ENCODE peak calls at places on chromosome 14, in ten cellular contexts. P, J, W, V, S, B, Q, T, I and D are unnamed samples. For H3K4me1, the result is how much of the 10 kb centered on the place peaks cover.

GRCh38 chr14:24943024-24943423 is 106.9 kb downstream of the STXBP6 start:
- DNase-seq in W (peak), I (no peak), B (no peak), Q (no peak), S (no peak), J (no peak), T (peak), V (no peak), P (peak), D (peak)

GRCh38 chr14:68297871-68298468 is 478.4 kb downstream of the RAD51B start:
- DNase-seq in P (no peak), B (no peak), T (peak), Q (no peak), I (no peak), V (no peak), W (peak), S (no peak), J (no peak), D (no peak)

GRCh38 chr14:30221546-30221945 is 293.9 kb upstream of the PRKD1 start:
- DNase-seq in J (no peak), Q (no peak), W (no peak), B (no peak), I (no peak), T (no peak), P (no peak), V (no peak), S (no peak), D (no peak)

GRCh38 chr14:77654001-77654431 is 37.6 kb upstream of the SPTLC2 start:
- DNase-seq in T (peak), S (no peak), Q (no peak), P (no peak), J (no peak), V (no peak), W (no peak), I (no peak), B (no peak), D (no peak)

GRCh38 chr14:92886337-92886736 is 36.6 kb upstream of the CHGA start:
- DNase-seq in I (no peak), T (no peak), S (no peak), J (no peak), Q (no peak), B (no peak), V (no peak), W (no peak), P (no peak), D (no peak)

GRCh38 chr14:88535149-88535548 is 19.7 kb downstream of the PTPN21 start:
- DNase-seq in Q (peak), V (no peak), S (no peak), J (no peak), T (no peak), I (no peak), B (no peak), W (peak), P (no peak), D (no peak)

GRCh38 chr14:92914087-92914656 is 8.8 kb upstream of the CHGA start:
- DNase-seq in Q (no peak), W (peak), T (peak), I (no peak), P (no peak), J (no peak), B (peak), S (peak), V (no peak), D (no peak)

GRCh38 chr14:106308839-106309389 is 782.5 kb downstream of the TMEM121 start:
- DNase-seq in J (no peak), W (peak), S (peak), B (peak), V (peak), T (peak), P (no peak), Q (no peak), I (no peak), D (no peak)

GRCh38 chr14:100585448-100586152 is 1.6 kb downstream of the BEGAIN start:
- DNase-seq in S (no peak), P (peak), B (no peak), T (no peak), Q (no peak), W (no peak), J (no peak), I (peak), V (no peak), D (peak)

GRCh38 chr14:44895716-44896115 is 66.0 kb downstream of the KLHL28 start:
- DNase-seq in J (no peak), B (no peak), W (peak), P (no peak), Q (no peak), S (no peak), V (no peak), I (no peak), T (no peak), D (no peak)

GRCh38 chr14:90557516-90557915 is 160.7 kb downstream of the CALM1 start:
- DNase-seq in J (no peak), I (no peak), T (no peak), W (no peak), V (no peak), S (no peak), B (no peak), P (no peak), Q (no peak), D (no peak)

GRCh38 chr14:104158827-104159798 is 20.7 kb downstream of the KIF26A start:
- DNase-seq in P (peak), T (no peak), I (no peak), Q (peak), W (no peak), S (no peak), J (peak), V (peak), B (peak), D (peak)

GRCh38 chr14:33184587-33184986 is 245.9 kb downstream of the NPAS3 start:
- DNase-seq in P (no peak), W (peak), V (no peak), B (peak), T (no peak), I (no peak), S (no peak), Q (no peak), J (no peak), D (no peak)

GRCh38 chr14:99502989-99503421 is 21.8 kb downstream of the CCNK start:
- DNase-seq in B (no peak), I (no peak), S (no peak), J (no peak), W (no peak), V (no peak), T (peak), Q (no peak), P (no peak), D (no peak)

GRCh38 chr14:47277703-47278102 is 397.7 kb downstream of the MDGA2 start:
- DNase-seq in I (no peak), T (no peak), P (no peak), B (no peak), V (no peak), J (no peak), S (no peak), W (no peak), Q (no peak), D (no peak)

GRCh38 chr14:90005441-90005840 is 49.7 kb downstream of the TDP1 start:
- DNase-seq in J (no peak), V (no peak), Q (no peak), B (no peak), S (no peak), T (no peak), I (no peak), W (no peak), P (no peak), D (no peak)

GRCh38 chr14:95045255-95045701 is 112.1 kb downstream of the DICER1 start:
- DNase-seq in J (no peak), B (no peak), V (peak), I (peak), S (no peak), P (no peak), Q (no peak), W (no peak), T (peak), D (no peak)

GRCh38 chr14:64292197-64292596 is 2.0 kb downstream of the ESR2 start:
- DNase-seq in I (no peak), J (no peak), P (no peak), W (no peak), V (no peak), B (no peak), S (no peak), T (no peak), Q (no peak), D (no peak)

GRCh38 chr14:80077262-80077661 is 134.0 kb downstream of the DIO2 start:
- DNase-seq in B (no peak), I (no peak), W (peak), V (no peak), J (no peak), Q (no peak), T (no peak), P (no peak), S (no peak), D (no peak)

GRCh38 chr14:32697704-32698103 is 241.0 kb upstream of the NPAS3 start:
- DNase-seq in S (no peak), J (no peak), B (no peak), I (no peak), P (no peak), T (no peak), Q (no peak), V (no peak), W (peak), D (no peak)

GRCh38 chr14:63663428-63664142 is 21.9 kb upstream of the WDR89 start:
- DNase-seq in P (no peak), S (no peak), V (no peak), B (no peak), T (no peak), J (no peak), I (peak), Q (peak), W (peak), D (peak)

DNA sequence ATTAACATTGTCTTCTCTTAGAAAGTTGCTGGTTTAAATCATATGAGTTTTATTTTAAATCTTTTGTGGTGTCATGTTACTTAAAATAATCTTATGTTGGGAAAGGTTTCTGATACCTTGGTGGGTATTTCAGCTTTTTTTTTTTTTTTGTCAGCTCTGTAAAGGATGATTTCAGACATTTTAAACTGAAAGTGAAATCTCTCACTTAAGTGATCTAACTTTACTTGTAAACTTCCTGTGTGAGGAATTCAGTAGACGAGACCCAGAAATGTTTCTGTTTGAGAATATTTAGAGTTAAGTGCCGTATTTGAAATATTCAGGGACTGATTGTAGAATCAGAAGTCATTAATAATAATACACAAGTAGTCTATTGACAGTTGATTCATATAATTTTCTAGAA is 37.8 kb downstream of the PROX2 start:
- DNase-seq in V (no peak), I (no peak), J (no peak), B (no peak), S (no peak), T (no peak), Q (no peak), P (no peak), W (no peak), D (no peak)
- H3K4me1 ChIP-seq in V (under half), I (under half), J (under half), B (under half), S (half or more), T (under half), Q (under half), P (under half), W (under half), D (under half)

DNA sequence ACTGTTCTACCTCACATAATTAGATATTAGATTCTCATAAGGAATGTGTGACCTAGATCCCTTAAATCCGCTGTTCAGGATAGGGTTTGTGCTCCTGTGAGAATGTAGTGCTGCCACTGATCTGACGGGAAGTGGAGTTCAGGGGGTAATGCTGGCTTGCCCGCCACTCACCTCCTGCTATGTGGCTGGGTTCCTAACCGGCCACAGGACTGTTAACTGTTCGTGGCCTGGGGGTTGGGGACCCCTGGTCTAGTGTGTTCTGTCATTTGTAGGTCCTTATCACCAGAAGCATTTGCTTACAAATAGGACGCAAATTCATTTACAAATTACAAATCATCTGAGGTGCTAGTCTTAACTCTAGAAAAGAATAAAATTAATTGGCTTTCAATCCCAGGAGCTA is 16.4 kb upstream of the TMEM30B start:
- DNase-seq in S (no peak), P (no peak), W (no peak), B (no peak), Q (no peak), T (no peak), I (no peak), J (no peak), V (no peak), D (no peak)
- H3K27ac ChIP-seq in S (no peak), P (no peak), W (no peak), B (no peak), Q (no peak), T (no peak), I (no peak), J (no peak), V (no peak), D (no peak)

DNA sequence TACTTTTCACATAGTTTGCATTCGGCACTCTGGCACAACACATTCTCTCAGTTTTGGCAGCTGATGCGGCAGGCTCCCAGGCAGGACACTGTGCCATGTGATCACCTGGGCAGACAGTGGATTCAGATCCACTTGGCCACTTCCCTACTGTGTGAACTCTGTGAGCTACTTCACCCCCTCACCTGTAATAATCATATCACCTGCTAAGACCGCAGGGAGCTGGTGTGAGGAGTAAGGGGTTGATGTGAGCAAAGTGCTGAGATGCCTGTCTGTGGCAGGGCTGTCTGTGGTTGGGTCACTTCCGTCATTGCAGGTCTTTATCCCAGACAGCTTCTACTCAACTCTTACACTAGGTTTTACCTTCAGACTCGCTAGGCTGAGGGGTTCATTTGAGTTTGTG is 50.4 kb upstream of the AMN start:
- DNase-seq in V (no peak), B (no peak), Q (no peak), P (no peak), J (no peak), T (no peak), S (no peak), W (no peak), I (no peak), D (no peak)
- H3K4me1 ChIP-seq in V (under half), B (under half), Q (under half), P (under half), J (under half), T (under half), S (under half), W (under half), I (under half), D (under half)

GRCh38 chr14:102938191-102938590 is 15.7 kb downstream of the AMN start:
- DNase-seq in P (no peak), V (no peak), W (no peak), S (no peak), J (no peak), T (peak), B (no peak), Q (no peak), I (no peak), D (no peak)

GRCh38 chr14:102939820-102940561 is 17.5 kb downstream of the AMN start:
- DNase-seq in P (no peak), T (no peak), V (peak), Q (no peak), J (no peak), B (no peak), S (no peak), W (no peak), I (peak), D (peak)

GRCh38 chr14:102935756-102936155 is 13.3 kb downstream of the AMN start:
- DNase-seq in W (no peak), Q (no peak), V (no peak), S (no peak), P (no peak), B (no peak), I (no peak), J (no peak), T (no peak), D (no peak)

GRCh38 chr14:102939329-102939728 is 16.9 kb downstream of the AMN start:
- DNase-seq in B (no peak), T (no peak), I (peak), W (no peak), P (no peak), V (no peak), J (no peak), S (no peak), Q (no peak), D (no peak)

GRCh38 chr14:102937331-102938175 is 15.1 kb downstream of the AMN start:
- DNase-seq in P (no peak), J (no peak), B (no peak), T (no peak), W (no peak), S (no peak), I (no peak), Q (no peak), V (no peak), D (no peak)
- H3K27ac ChIP-seq in P (no peak), J (no peak), B (no peak), T (no peak), W (no peak), S (no peak), I (no peak), Q (no peak), V (no peak), D (no peak)

GRCh38 chr14:54483073-54483745 is 5.6 kb downstream of the GMFB start:
- DNase-seq in J (no peak), V (no peak), P (no peak), T (no peak), W (no peak), B (no peak), S (no peak), I (no peak), Q (no peak), D (no peak)

GRCh38 chr14:54486685-54487084 is 2.1 kb downstream of the GMFB start:
- DNase-seq in Q (no peak), T (no peak), V (no peak), J (no peak), W (no peak), S (no peak), I (no peak), B (peak), P (no peak), D (no peak)

GRCh38 chr14:54481695-54482094 is 7.1 kb downstream of the GMFB start:
- DNase-seq in S (no peak), I (no peak), J (no peak), Q (no peak), B (no peak), W (no peak), T (no peak), P (no peak), V (no peak), D (no peak)

GRCh38 chr14:54480830-54481562 is 7.8 kb downstream of the GMFB start:
- DNase-seq in T (no peak), I (no peak), W (no peak), P (no peak), Q (no peak), B (no peak), S (no peak), J (no peak), V (no peak), D (no peak)

GRCh38 chr14:54483848-54484247 is 4.9 kb downstream of the GMFB start:
- DNase-seq in B (no peak), P (no peak), S (no peak), T (no peak), Q (no peak), V (no peak), W (peak), J (no peak), I (no peak), D (no peak)
- H3K4me1 ChIP-seq in B (under half), P (half or more), S (under half), T (under half), Q (under half), V (under half), W (under half), J (under half), I (under half), D (under half)

GRCh38 chr14:105197274-105197673 is 16.2 kb upstream of the NUDT14 start:
- DNase-seq in V (no peak), T (no peak), J (no peak), Q (no peak), W (peak), P (peak), S (no peak), I (no peak), B (peak), D (peak)

GRCh38 chr14:105195051-105195450 is 13.9 kb upstream of the NUDT14 start:
- DNase-seq in S (no peak), I (no peak), P (no peak), Q (no peak), T (no peak), J (no peak), W (no peak), B (no peak), V (no peak), D (no peak)

GRCh38 chr14:105193916-105194782 is 13.0 kb upstream of the NUDT14 start:
- DNase-seq in V (no peak), W (peak), J (no peak), Q (no peak), T (no peak), P (no peak), S (peak), I (no peak), B (no peak), D (no peak)

GRCh38 chr14:105196228-105196960 is 15.3 kb upstream of the NUDT14 start:
- DNase-seq in V (no peak), P (peak), J (no peak), S (no peak), Q (no peak), T (peak), I (no peak), B (peak), W (no peak), D (peak)

DNA sequence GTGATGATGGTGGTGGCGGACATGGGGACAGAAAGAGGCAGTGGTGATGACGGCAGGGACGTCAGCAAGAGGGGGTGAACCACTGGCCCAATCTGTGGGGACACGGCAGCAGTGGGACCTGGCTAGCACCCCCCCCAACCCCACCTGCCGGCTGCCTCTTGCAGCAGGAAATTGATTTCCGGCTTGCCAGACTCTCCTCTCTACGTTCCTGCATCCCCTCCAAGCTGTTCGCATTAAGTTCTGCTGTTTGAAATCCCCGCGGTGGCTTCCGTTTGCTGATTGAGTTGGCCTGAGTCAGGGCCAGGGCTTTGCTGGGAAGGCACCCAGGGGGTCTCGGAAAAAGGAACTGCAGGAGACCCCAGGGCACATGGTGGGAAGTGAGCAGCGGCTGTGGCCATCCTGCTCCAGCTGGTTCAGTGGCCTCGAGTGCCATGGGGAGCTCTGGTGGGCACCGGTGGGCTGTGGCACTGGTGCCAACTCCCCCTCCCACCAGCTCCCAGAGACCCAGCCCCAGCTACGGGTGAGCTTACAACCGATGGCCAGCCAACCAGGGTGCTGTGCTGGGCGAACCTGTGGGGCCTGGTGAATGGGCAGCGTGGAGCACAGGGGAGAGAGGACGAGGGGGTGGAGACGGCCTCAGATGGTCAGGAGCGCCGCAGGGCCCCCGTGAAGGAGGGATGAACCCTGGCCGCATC is 14.6 kb upstream of the NUDT14 start:
- DNase-seq in Q (no peak), T (no peak), W (no peak), P (no peak), J (no peak), V (no peak), I (no peak), B (no peak), S (no peak), D (no peak)
- H3K27ac ChIP-seq in Q (peak), T (no peak), W (no peak), P (peak), J (no peak), V (peak), I (peak), B (no peak), S (no peak), D (peak)

GRCh38 chr14:59342516-59343484 is 122.4 kb downstream of the GPR135 start:
- DNase-seq in Q (peak), B (no peak), V (no peak), J (no peak), I (no peak), S (no peak), W (no peak), T (no peak), P (peak), D (peak)
- H3K4me1 ChIP-seq in Q (under half), B (under half), V (under half), J (under half), I (under half), S (under half), W (under half), T (under half), P (half or more), D (under half)

GRCh38 chr14:23301969-23302289 is 730 bp downstream of the PPP1R3E start:
- DNase-seq in Q (no peak), I (no peak), W (no peak), T (no peak), S (no peak), V (no peak), B (no peak), P (no peak), J (no peak), D (no peak)
- H3K27ac ChIP-seq in Q (peak), I (peak), W (peak), T (no peak), S (peak), V (peak), B (peak), P (peak), J (peak), D (peak)

DNA sequence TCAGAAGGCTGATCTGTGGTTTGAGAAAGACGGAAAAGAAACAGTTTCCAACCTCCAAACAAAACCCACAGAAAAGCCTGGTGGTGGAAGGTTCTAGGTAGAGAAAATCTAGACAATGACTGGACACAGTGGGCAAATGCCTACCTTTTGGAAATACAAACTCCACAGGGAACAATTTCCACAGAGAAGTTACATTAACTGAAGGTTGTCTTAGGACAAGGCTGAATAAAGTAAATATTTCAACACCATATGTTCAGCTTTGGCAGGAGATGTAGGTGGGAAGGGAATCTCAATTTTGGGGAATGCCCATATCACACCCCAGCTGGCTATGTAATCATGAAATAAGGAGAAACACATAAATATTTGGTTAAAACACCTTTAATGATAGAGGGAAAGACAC is 5.4 kb downstream of the SALL2 start:
- DNase-seq in B (no peak), W (no peak), I (no peak), P (no peak), T (no peak), V (no peak), S (no peak), J (no peak), Q (no peak), D (no peak)
- H3K4me1 ChIP-seq in B (under half), W (under half), I (under half), P (under half), T (under half), V (under half), S (under half), J (under half), Q (under half), D (under half)